ENCODE peak calls at places on chromosomes 2 and 18, in seven cellular contexts. One of them, this sample, is unnamed.

GRCh38 chr2:120825370-120826259 is 89.9 kb downstream of the GLI2 start:
- DNase-seq in K562: no peak
- DNase-seq in HCT116: no peak
- DNase-seq in H1: no peak
- DNase-seq in mammary epithelial cell: peak; percentile 14
- DNase-seq in fibroblast of lung: peak; percentile 70
- DNase-seq in neural progenitor cell: no peak
- DNase-seq in this sample: no peak

GRCh38 chr2:24930768-24931167 is 10.7 kb upstream of the ADCY3 start:
- DNase-seq in mammary epithelial cell: no peak
- DNase-seq in neural progenitor cell: no peak
- DNase-seq in fibroblast of lung: peak; percentile 36
- DNase-seq in HCT116: no peak
- DNase-seq in H1: no peak
- DNase-seq in K562: no peak
- DNase-seq in this sample: peak; percentile 89

GRCh38 chr2:238141541-238142318 is 3.3 kb downstream of the KLHL30 start:
- DNase-seq in mammary epithelial cell: peak; percentile 73
- DNase-seq in neural progenitor cell: no peak
- DNase-seq in K562: no peak
- DNase-seq in HCT116: peak; percentile 47
- DNase-seq in fibroblast of lung: no peak
- DNase-seq in H1: no peak
- DNase-seq in this sample: no peak

GRCh38 chr2:40760071-40760666 is 308.3 kb upstream of the SLC8A1 start:
- DNase-seq in HCT116: peak; percentile 6
- DNase-seq in fibroblast of lung: peak; percentile 36
- DNase-seq in neural progenitor cell: peak; percentile 59
- DNase-seq in H1: peak; percentile 56
- DNase-seq in mammary epithelial cell: peak; percentile 39
- DNase-seq in K562: no peak
- DNase-seq in this sample: peak; percentile 41

GRCh38 chr18:71105078-71105819 is 816.4 kb downstream of the SOCS6 start:
- DNase-seq in HCT116: no peak
- DNase-seq in K562: no peak
- DNase-seq in fibroblast of lung: peak; percentile 74
- DNase-seq in mammary epithelial cell: no peak
- DNase-seq in neural progenitor cell: peak; percentile 16
- DNase-seq in H1: no peak
- DNase-seq in this sample: no peak

GRCh38 chr2:22124003-22124402 is 1000.2 kb downstream of the TDRD15 start:
- DNase-seq in K562: no peak
- DNase-seq in neural progenitor cell: no peak
- DNase-seq in H1: no peak
- DNase-seq in fibroblast of lung: no peak
- DNase-seq in HCT116: no peak
- DNase-seq in mammary epithelial cell: no peak
- DNase-seq in this sample: no peak

GRCh38 chr2:45127321-45127720 is 118.1 kb upstream of the SIX2 start:
- DNase-seq in fibroblast of lung: no peak
- DNase-seq in HCT116: no peak
- DNase-seq in mammary epithelial cell: no peak
- DNase-seq in neural progenitor cell: no peak
- DNase-seq in K562: no peak
- DNase-seq in H1: peak; percentile 20
- DNase-seq in this sample: no peak

GRCh38 chr2:240348522-240348921 is 86.9 kb upstream of the GPC1 start:
- DNase-seq in mammary epithelial cell: peak; percentile 24
- DNase-seq in H1: no peak
- DNase-seq in neural progenitor cell: no peak
- DNase-seq in K562: no peak
- DNase-seq in fibroblast of lung: peak; percentile 10
- DNase-seq in HCT116: no peak
- DNase-seq in this sample: peak; percentile 52

GRCh38 chr2:9640403-9641104 is 9.8 kb upstream of the YWHAQ start:
- DNase-seq in K562: no peak
- DNase-seq in neural progenitor cell: no peak
- DNase-seq in mammary epithelial cell: no peak
- DNase-seq in H1: no peak
- DNase-seq in HCT116: no peak
- DNase-seq in fibroblast of lung: no peak
- DNase-seq in this sample: no peak

GRCh38 chr2:109209941-109210340 is 80.9 kb downstream of the SH3RF3 start:
- DNase-seq in H1: no peak
- DNase-seq in neural progenitor cell: no peak
- DNase-seq in K562: no peak
- DNase-seq in HCT116: no peak
- DNase-seq in mammary epithelial cell: no peak
- DNase-seq in fibroblast of lung: peak; percentile 39
- DNase-seq in this sample: no peak

GRCh38 chr2:60028819-60029218 is 524.6 kb downstream of the BCL11A start:
- DNase-seq in H1: no peak
- DNase-seq in neural progenitor cell: no peak
- DNase-seq in fibroblast of lung: no peak
- DNase-seq in K562: no peak
- DNase-seq in mammary epithelial cell: peak; percentile 47
- DNase-seq in HCT116: no peak
- DNase-seq in this sample: no peak

GRCh38 chr2:73255007-73255644 is 21.0 kb downstream of the CCT7 start:
- DNase-seq in fibroblast of lung: no peak
- DNase-seq in H1: peak; percentile 54
- DNase-seq in K562: no peak
- DNase-seq in HCT116: no peak
- DNase-seq in mammary epithelial cell: peak; percentile 53
- DNase-seq in neural progenitor cell: no peak
- DNase-seq in this sample: no peak

DNA sequence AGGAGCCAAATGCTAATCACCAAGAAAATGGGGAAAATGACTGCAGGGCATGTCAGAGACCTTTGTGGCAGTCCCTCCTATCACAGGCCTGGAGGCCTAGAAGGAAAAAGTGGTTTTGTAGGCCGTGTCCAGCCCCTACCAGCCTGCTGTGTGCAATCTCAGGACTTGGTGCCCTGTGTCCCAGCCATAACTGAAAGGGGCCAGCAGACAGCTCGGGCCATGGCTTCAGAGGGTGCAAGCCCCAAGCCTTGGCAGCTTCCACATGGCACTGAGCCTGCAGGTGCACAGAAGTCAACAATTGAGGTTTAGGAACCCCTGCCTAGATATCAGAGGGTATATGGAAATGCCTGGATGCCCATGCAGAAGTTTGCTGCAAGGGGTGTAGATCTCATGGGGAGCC is 391.2 kb upstream of the FSIP2 start:
- DNase-seq in mammary epithelial cell: no peak
- DNase-seq in HCT116: no peak
- DNase-seq in K562: no peak
- DNase-seq in fibroblast of lung: no peak
- DNase-seq in H1: no peak
- DNase-seq in neural progenitor cell: no peak
- DNase-seq in this sample: no peak
- H3K4me3 ChIP-seq in mammary epithelial cell: no peak overlapping the region
- H3K4me3 ChIP-seq in HCT116: no peak overlapping the region
- H3K4me3 ChIP-seq in K562: no peak overlapping the region
- H3K4me3 ChIP-seq in fibroblast of lung: no peak overlapping the region
- H3K4me3 ChIP-seq in H1: no peak overlapping the region
- H3K4me3 ChIP-seq in neural progenitor cell: no peak overlapping the region
- H3K4me3 ChIP-seq in this sample: no peak overlapping the region

GRCh38 chr2:118808429-118808809 is 39.0 kb downstream of the EN1 start:
- DNase-seq in fibroblast of lung: no peak
- DNase-seq in H1: no peak
- DNase-seq in HCT116: no peak
- DNase-seq in neural progenitor cell: peak; percentile 45
- DNase-seq in K562: no peak
- DNase-seq in mammary epithelial cell: no peak
- DNase-seq in this sample: no peak

GRCh38 chr2:118806797-118807667 is 40.4 kb downstream of the EN1 start:
- DNase-seq in mammary epithelial cell: no peak
- DNase-seq in H1: peak; percentile 60
- DNase-seq in HCT116: no peak
- DNase-seq in K562: peak; percentile 56
- DNase-seq in neural progenitor cell: peak; percentile 46
- DNase-seq in fibroblast of lung: no peak
- DNase-seq in this sample: no peak

GRCh38 chr2:118810766-118811165 is 36.7 kb downstream of the EN1 start:
- DNase-seq in neural progenitor cell: no peak
- DNase-seq in K562: no peak
- DNase-seq in mammary epithelial cell: no peak
- DNase-seq in fibroblast of lung: no peak
- DNase-seq in H1: no peak
- DNase-seq in HCT116: no peak
- DNase-seq in this sample: no peak

GRCh38 chr2:118805061-118805690 is 42.3 kb downstream of the EN1 start:
- DNase-seq in neural progenitor cell: no peak
- DNase-seq in fibroblast of lung: no peak
- DNase-seq in mammary epithelial cell: no peak
- DNase-seq in HCT116: no peak
- DNase-seq in K562: no peak
- DNase-seq in H1: no peak
- DNase-seq in this sample: no peak

GRCh38 chr2:118807668-118808428 is 39.6 kb downstream of the EN1 start:
- DNase-seq in K562: no peak
- DNase-seq in mammary epithelial cell: no peak
- DNase-seq in fibroblast of lung: no peak
- DNase-seq in neural progenitor cell: peak; percentile 73
- DNase-seq in H1: no peak
- DNase-seq in HCT116: no peak
- DNase-seq in this sample: no peak
- TF ChIP-seq EZH2 in K562: no peak
- TF ChIP-seq EZH2 in mammary epithelial cell: no peak
- TF ChIP-seq EZH2 in fibroblast of lung: no peak
- TF ChIP-seq EZH2 in neural progenitor cell: no peak
- TF ChIP-seq EZH2 in H1: no peak
- TF ChIP-seq EZH2 in HCT116: no peak
- TF ChIP-seq EZH2 in this sample: no peak

DNA sequence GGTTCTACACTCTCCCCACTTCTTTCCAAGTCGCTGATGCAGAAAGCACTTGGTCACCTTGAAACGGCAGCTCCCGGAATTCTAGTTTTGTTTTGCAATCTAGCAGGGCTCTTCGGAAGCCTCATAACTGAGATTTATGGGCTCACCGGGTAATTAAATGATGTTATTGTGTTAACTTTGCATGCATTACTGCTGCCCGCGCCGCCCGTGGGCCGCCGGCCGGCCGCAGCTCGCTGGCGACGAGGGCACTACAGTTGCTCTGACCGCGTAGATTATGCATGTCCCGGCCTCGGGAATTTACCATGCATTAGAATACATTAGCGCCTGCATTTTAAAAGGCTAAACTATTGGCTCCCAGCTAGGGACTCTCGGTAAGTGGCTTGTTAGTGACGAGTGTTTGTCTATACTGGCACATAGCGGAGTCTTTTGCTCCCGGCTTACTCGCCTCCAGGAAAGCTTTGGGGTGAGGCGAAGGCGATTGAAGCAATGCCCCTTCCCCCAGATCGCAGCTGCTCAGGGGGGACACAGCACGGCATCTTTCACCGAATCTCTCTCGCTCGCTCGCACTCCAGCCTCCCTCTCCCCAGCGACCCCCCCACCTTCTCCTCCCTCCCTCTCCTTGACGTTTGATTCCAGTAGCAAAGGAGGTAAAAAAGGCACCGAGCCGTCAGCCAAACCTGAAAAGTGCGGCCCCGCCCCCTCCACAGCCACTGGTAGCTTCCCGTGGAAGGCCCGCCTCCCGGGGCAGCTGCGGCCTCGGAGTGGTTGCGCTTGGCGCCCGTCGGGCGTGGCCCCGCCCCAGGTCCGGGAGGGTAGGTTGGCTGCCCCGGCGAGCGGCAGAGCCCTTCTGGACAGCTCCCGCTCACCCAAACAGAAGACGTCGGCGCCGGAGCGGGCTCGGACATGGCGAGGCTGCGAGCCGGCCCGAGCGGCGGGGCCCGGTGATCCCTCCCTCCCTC is at the start of gene ONECUT2:
- DNase-seq in H1: peak; percentile 97
- DNase-seq in mammary epithelial cell: peak; percentile 91
- DNase-seq in fibroblast of lung: peak; percentile 86
- DNase-seq in HCT116: peak; percentile 80
- DNase-seq in neural progenitor cell: peak; percentile 99
- DNase-seq in K562: peak; percentile 96
- DNase-seq in this sample: no peak
- H3K9ac ChIP-seq in H1: no peak within 1 kb of the TSS
- H3K9ac ChIP-seq in mammary epithelial cell: no peak within 1 kb of the TSS
- H3K9ac ChIP-seq in fibroblast of lung: no peak within 1 kb of the TSS
- H3K9ac ChIP-seq in HCT116: no peak within 1 kb of the TSS
- H3K9ac ChIP-seq in neural progenitor cell: no peak within 1 kb of the TSS
- H3K9ac ChIP-seq in K562: no peak within 1 kb of the TSS
- H3K9ac ChIP-seq in this sample: no peak within 1 kb of the TSS

GRCh38 chr2:126748188-126748760 is 92.3 kb downstream of the GYPC start:
- DNase-seq in mammary epithelial cell: no peak
- DNase-seq in H1: no peak
- DNase-seq in neural progenitor cell: no peak
- DNase-seq in K562: no peak
- DNase-seq in HCT116: no peak
- DNase-seq in fibroblast of lung: no peak
- DNase-seq in this sample: no peak
- H3K4me3 ChIP-seq in mammary epithelial cell: no peak overlapping the region
- H3K4me3 ChIP-seq in H1: no peak overlapping the region
- H3K4me3 ChIP-seq in neural progenitor cell: no peak overlapping the region
- H3K4me3 ChIP-seq in K562: no peak overlapping the region
- H3K4me3 ChIP-seq in HCT116: no peak overlapping the region
- H3K4me3 ChIP-seq in fibroblast of lung: no peak overlapping the region
- H3K4me3 ChIP-seq in this sample: no peak overlapping the region

GRCh38 chr2:170715932-170716777 is 1.0 kb downstream of the SP5 start:
- DNase-seq in fibroblast of lung: no peak
- DNase-seq in H1: peak; percentile 67
- DNase-seq in mammary epithelial cell: no peak
- DNase-seq in K562: no peak
- DNase-seq in neural progenitor cell: peak; percentile 64
- DNase-seq in HCT116: no peak
- DNase-seq in this sample: no peak
- TF ChIP-seq EZH2 in fibroblast of lung: peak; percentile 16
- TF ChIP-seq EZH2 in H1: no peak
- TF ChIP-seq EZH2 in mammary epithelial cell: peak; percentile 66
- TF ChIP-seq EZH2 in K562: no peak
- TF ChIP-seq EZH2 in neural progenitor cell: peak; percentile 26
- TF ChIP-seq EZH2 in HCT116: no peak
- TF ChIP-seq EZH2 in this sample: no peak

GRCh38 chr2:179050735-179051134 is 798 bp upstream of the CCDC141 start:
- DNase-seq in mammary epithelial cell: no peak
- DNase-seq in H1: no peak
- DNase-seq in neural progenitor cell: no peak
- DNase-seq in K562: no peak
- DNase-seq in HCT116: no peak
- DNase-seq in fibroblast of lung: no peak
- DNase-seq in this sample: no peak
- H3K9ac ChIP-seq in mammary epithelial cell: no peak overlapping the region
- H3K9ac ChIP-seq in H1: no peak overlapping the region
- H3K9ac ChIP-seq in neural progenitor cell: no peak overlapping the region
- H3K9ac ChIP-seq in K562: no peak overlapping the region
- H3K9ac ChIP-seq in HCT116: no peak overlapping the region
- H3K9ac ChIP-seq in fibroblast of lung: no peak overlapping the region
- H3K9ac ChIP-seq in this sample: no peak overlapping the region

DNA sequence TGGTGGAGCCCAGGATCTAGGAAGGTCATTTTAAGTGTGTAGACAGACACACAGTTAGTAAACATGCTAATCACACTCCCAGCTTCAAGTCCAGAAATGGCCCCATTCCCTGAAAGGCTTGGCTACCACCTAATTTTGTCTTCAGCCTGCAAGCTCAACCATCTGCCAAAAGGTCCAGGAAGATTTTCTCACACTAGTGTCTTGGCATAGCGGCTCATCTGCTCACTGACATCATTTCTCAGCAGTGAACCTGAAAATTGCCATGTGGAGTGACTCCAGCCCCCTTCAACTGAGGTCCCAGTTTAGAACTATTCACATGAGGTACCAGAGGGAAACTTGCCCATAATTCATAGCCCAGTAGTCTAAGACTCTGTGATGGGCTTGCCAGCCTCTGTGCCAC is 748.9 kb downstream of the LRP1B start:
- DNase-seq in mammary epithelial cell: no peak
- DNase-seq in H1: no peak
- DNase-seq in fibroblast of lung: no peak
- DNase-seq in neural progenitor cell: no peak
- DNase-seq in K562: no peak
- DNase-seq in HCT116: no peak
- DNase-seq in this sample: no peak
- H3K4me3 ChIP-seq in mammary epithelial cell: no peak overlapping the region
- H3K4me3 ChIP-seq in H1: no peak overlapping the region
- H3K4me3 ChIP-seq in fibroblast of lung: no peak overlapping the region
- H3K4me3 ChIP-seq in neural progenitor cell: no peak overlapping the region
- H3K4me3 ChIP-seq in K562: no peak overlapping the region
- H3K4me3 ChIP-seq in HCT116: no peak overlapping the region
- H3K4me3 ChIP-seq in this sample: no peak overlapping the region

This sample was measured in MM.1S.